ENCODE peak calls at places on chromosome 4, in six cellular contexts. B is H9, L is IMR-90, C is H1, R is mesenchymal stem cell, N is trophoblast cell. P is an unnamed sample.

GRCh38 chr4:52107336-52107735 is 56.2 kb downstream of the SPATA18 start:
- DNase-seq in B (no peak), L (no peak), C (no peak), R (peak; percentile 19), N (no peak), P (no peak)

GRCh38 chr4:8615921-8616787 is 23.6 kb downstream of the CPZ start:
- DNase-seq in B (no peak), L (no peak), C (no peak), R (no peak), N (no peak), P (no peak)

GRCh38 chr4:127609484-127609883 is 23.3 kb upstream of the INTU start:
- DNase-seq in B (no peak), L (no peak), C (no peak), R (no peak), N (no peak), P (no peak)

GRCh38 chr4:84482564-84483563 is 16.2 kb downstream of the NKX6-1 start:
- DNase-seq in B (peak; percentile 89), L (no peak), C (peak; percentile 97), R (no peak), N (peak; percentile 6), P (no peak)

GRCh38 chr4:1029957-1030520 is 18.6 kb downstream of the FGFRL1 start:
- DNase-seq in B (peak; percentile 72), L (no peak), C (peak; percentile 82), R (no peak), N (no peak), P (no peak)

GRCh38 chr4:174794706-174795105 is 34.3 kb downstream of the GLRA3 start:
- DNase-seq in B (no peak), L (no peak), C (no peak), R (no peak), N (no peak), P (no peak)

GRCh38 chr4:44121210-44121609 is 327.4 kb downstream of the KCTD8 start:
- DNase-seq in B (no peak), L (no peak), C (no peak), R (no peak), N (no peak), P (no peak)

GRCh38 chr4:2850966-2851782 is 7.5 kb downstream of the ADD1 start:
- DNase-seq in B (no peak), L (peak; percentile 60), C (no peak), R (no peak), N (no peak), P (no peak)

GRCh38 chr4:54187148-54187547 is 41.9 kb upstream of the PDGFRA start:
- DNase-seq in B (no peak), L (no peak), C (no peak), R (no peak), N (peak; percentile 73), P (no peak)

GRCh38 chr4:54184581-54184980 is 44.5 kb upstream of the PDGFRA start:
- DNase-seq in B (no peak), L (no peak), C (no peak), R (no peak), N (no peak), P (no peak)

GRCh38 chr4:54186371-54186770 is 42.7 kb upstream of the PDGFRA start:
- DNase-seq in B (no peak), L (no peak), C (no peak), R (no peak), N (peak; percentile 89), P (no peak)

GRCh38 chr4:54185380-54185779 is 43.7 kb upstream of the PDGFRA start:
- DNase-seq in B (no peak), L (no peak), C (no peak), R (no peak), N (no peak), P (no peak)

GRCh38 chr4:54185871-54186270 is 43.2 kb upstream of the PDGFRA start:
- DNase-seq in B (no peak), L (no peak), C (no peak), R (no peak), N (peak; percentile 66), P (no peak)
- H2BK120ac ChIP-seq in B (no peak overlapping the region), L (no peak overlapping the region), C (no peak overlapping the region), R (no peak overlapping the region), N (no peak overlapping the region), P (no peak overlapping the region)

GRCh38 chr4:173167793-173168395 is 717 bp upstream of the GALNT7 start:
- DNase-seq in B (peak; percentile 66), L (peak; percentile 30), C (no peak), R (peak; percentile 53), N (peak; percentile 42), P (no peak)
- H3K14ac ChIP-seq in B (peak overlapping the region; percentile 91), L (peak overlapping the region; percentile 86), C (no peak overlapping the region), R (no peak overlapping the region), N (peak overlapping the region; percentile 41), P (no peak overlapping the region)

GRCh38 chr4:10981611-10982010 is 297.0 kb upstream of the CLNK start:
- DNase-seq in B (no peak), L (no peak), C (no peak), R (no peak), N (peak; percentile 95), P (no peak)
- H2BK120ac ChIP-seq in B (no peak overlapping the region), L (no peak overlapping the region), C (no peak overlapping the region), R (no peak overlapping the region), N (no peak overlapping the region), P (no peak overlapping the region)

GRCh38 chr4:90190510-90190909 is 63.3 kb downstream of the CCSER1 start:
- DNase-seq in B (no peak), L (no peak), C (no peak), R (no peak), N (no peak), P (no peak)

GRCh38 chr4:90187148-90187884 is 60.1 kb downstream of the CCSER1 start:
- DNase-seq in B (no peak), L (no peak), C (no peak), R (no peak), N (no peak), P (no peak)

GRCh38 chr4:90186229-90186628 is 59.0 kb downstream of the CCSER1 start:
- DNase-seq in B (no peak), L (no peak), C (no peak), R (no peak), N (no peak), P (no peak)

GRCh38 chr4:90185416-90185815 is 58.2 kb downstream of the CCSER1 start:
- DNase-seq in B (no peak), L (no peak), C (no peak), R (no peak), N (no peak), P (no peak)

DNA sequence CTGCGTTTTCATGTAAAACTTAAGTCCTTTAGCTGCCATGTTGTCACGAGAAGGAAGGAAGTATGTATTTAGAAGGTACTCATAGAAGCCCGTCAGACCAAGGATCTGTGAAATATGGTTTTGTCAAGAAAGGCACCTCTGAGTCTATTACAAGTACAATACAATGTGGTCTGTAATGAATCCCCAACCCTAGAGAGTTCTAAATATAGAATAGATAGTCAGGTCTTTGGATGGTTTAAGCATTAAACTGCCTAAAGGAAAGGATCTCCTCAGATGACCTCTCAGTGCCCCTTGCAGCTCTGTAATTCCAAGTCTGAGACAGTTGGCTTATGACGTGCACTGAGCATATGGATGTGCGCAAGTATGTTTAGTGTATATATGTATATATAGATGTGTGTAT is 61.9 kb downstream of the CCSER1 start:
- DNase-seq in B (no peak), L (no peak), C (no peak), R (no peak), N (no peak), P (no peak)
- H3K14ac ChIP-seq in B (no peak overlapping the region), L (no peak overlapping the region), C (no peak overlapping the region), R (no peak overlapping the region), N (no peak overlapping the region), P (no peak overlapping the region)

DNA sequence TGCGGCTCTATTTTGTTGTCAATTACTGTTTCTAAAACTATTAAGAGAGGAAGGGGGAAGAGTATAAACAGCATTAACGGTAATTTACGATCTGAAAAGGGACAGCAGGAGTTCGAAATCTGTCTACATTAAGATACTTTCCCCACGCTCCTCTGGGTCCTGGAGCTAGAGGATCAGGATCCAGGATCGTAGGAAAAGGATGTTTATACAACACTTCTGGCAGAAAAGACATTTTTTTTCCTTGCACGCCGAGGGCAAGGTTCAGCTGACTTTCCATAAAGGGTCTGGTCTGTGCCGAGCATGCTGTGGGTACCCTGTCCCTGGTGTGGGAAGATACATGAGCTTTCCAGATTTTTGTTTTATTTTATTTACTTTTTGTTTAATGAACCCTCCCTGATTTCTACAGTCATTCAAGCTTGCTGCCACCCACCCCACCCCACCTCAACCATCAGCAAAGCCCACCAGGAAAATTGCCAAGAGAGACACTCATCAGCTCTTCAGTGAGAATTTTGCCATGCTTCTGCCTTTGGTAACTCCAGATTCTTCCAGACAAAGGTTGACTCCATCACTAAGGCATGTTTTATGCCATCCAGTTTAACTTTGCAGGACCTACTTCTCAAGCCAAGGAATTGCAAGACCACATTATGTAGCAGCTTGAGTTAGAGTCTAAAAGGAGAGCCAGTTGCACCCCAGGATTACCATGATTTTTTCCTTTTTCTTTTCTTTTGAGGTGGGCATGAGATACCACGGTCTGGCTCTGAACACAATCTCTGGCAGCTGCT is 188.1 kb downstream of the QDPR start:
- DNase-seq in B (no peak), L (peak; percentile 60), C (no peak), R (peak; percentile 72), N (no peak), P (no peak)
- H2BK120ac ChIP-seq in B (no peak overlapping the region), L (peak overlapping the region; percentile 92), C (peak overlapping the region; percentile 19), R (no peak overlapping the region), N (no peak overlapping the region), P (no peak overlapping the region)

DNA sequence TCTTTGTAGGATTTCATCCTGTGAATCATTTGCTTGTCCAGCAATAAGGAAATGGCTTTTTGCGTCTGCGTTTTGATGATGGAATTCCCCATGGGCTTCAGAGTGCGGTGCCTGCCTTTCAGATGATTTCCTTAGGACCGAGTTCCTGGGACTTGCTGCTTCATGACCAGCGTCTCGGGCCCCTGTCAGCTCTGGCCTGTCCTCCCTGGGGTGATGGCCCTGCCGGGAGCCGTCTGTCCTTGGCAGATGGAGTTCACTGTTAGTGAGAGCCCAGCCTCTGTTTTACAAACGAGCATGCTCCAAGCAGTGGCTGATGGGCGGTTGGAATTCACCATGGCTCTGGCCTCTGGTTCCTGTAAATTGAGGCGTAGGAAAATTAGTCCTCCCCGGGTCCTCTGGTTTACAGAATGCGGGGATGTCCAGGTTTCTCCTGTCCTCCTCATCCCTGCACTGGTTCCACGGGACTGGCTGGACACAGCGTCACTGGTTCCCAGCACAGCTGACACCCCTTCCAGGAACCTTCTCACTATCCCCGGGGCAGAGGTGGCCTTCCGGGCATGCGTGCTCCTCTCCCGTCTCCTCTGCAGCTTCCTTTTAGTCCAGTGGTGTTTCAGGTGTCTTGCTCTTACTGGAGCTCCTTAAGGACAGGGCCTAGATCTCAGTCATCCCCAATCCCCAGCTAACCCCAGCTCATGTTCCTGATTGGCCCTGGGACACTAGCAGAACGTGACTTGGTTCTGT is 34.9 kb downstream of the TBC1D14 start:
- DNase-seq in B (no peak), L (no peak), C (no peak), R (peak; percentile 81), N (no peak), P (no peak)
- H3K14ac ChIP-seq in B (peak overlapping the region; percentile 29), L (peak overlapping the region; percentile 62), C (no peak overlapping the region), R (peak overlapping the region; percentile 66), N (peak overlapping the region; percentile 79), P (no peak overlapping the region)